ENCODE peak calls at places on chromosomes 12 and 14, in four cellular contexts. S, B, P and Q are unnamed samples.
A peak's percentile ranks its signal among the peaks of the same experiment; 100 is the strongest.

GRCh38 chr12:3304436-3305135 is 186.4 kb upstream of the PRMT8 start:
- DNase-seq in P (peak; percentile 71), S (no peak), B (no peak), Q (peak; percentile 51)

GRCh38 chr12:121751034-121751433 is 38.5 kb downstream of the TMEM120B start:
- DNase-seq in P (no peak), B (no peak), S (no peak), Q (no peak)

GRCh38 chr14:102314242-102315011 is 5.1 kb upstream of the ZNF839 start:
- DNase-seq in S (peak; percentile 85), B (peak; percentile 88), P (peak; percentile 82), Q (peak; percentile 87)

GRCh38 chr12:121009744-121010143 is 6.5 kb downstream of the C12orf43 start:
- DNase-seq in S (peak; percentile 60), B (peak; percentile 71), P (peak; percentile 54), Q (peak; percentile 50)

GRCh38 chr12:48054955-48055821 is 50.7 kb downstream of the SENP1 start:
- DNase-seq in P (no peak), B (no peak), S (no peak), Q (no peak)

GRCh38 chr14:36524874-36525745 is 5.1 kb upstream of the NKX2-1 start:
- DNase-seq in B (peak; percentile 93), P (no peak), S (no peak), Q (no peak)

GRCh38 chr14:81275305-81275950 is 54.7 kb upstream of the GTF2A1 start:
- DNase-seq in S (peak; percentile 37), P (no peak), B (no peak), Q (no peak)

GRCh38 chr14:68141531-68142088 is 322.0 kb downstream of the RAD51B start:
- DNase-seq in P (peak; percentile 74), B (no peak), S (no peak), Q (peak; percentile 73)

GRCh38 chr12:104282109-104282508 is 21.4 kb upstream of the EID3 start:
- DNase-seq in P (peak; percentile 67), S (no peak), B (no peak), Q (peak; percentile 53)

GRCh38 chr12:31804185-31804504 is 75.3 kb upstream of the AMN1 start:
- DNase-seq in P (no peak), B (no peak), S (no peak), Q (no peak)

GRCh38 chr12:49871263-49871561 is 28.3 kb upstream of the BCDIN3D start:
- DNase-seq in P (no peak), B (no peak), S (no peak), Q (no peak)

GRCh38 chr12:2008677-2009076 is 4.4 kb upstream of the DCP1B start:
- DNase-seq in B (no peak), P (peak; percentile 86), S (no peak), Q (no peak)

GRCh38 chr12:65280306-65280705 is 1.8 kb downstream of the MSRB3 start:
- DNase-seq in P (peak; percentile 18), B (no peak), S (no peak), Q (peak; percentile 55)
- H3K4me3 ChIP-seq in P (peak overlapping the region; percentile 95), B (no peak overlapping the region), S (no peak overlapping the region), Q (peak overlapping the region; percentile 89)

GRCh38 chr14:86761611-86762010 is 1231.4 kb downstream of the GALC start:
- DNase-seq in S (no peak), P (no peak), B (no peak), Q (no peak)

DNA sequence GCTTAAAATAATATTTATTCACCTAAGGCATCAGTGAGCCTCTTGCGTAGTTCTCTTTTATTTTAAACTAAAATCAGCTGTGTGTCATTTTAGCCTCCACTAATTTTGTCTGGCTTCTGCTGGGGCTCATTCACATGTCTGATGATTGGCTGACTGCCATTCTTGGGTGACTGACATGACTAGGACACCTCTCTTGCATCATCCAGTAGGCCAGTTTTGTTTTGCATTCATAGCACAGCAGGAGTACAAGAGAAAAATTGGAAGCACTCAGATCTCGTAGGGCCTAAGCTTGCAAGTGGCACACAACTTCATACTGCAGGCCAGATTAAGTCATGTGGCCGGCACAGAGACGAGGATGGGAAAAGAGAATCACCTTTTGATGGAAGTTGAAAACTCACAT is 1226.5 kb downstream of the GALC start:
- DNase-seq in B (no peak), P (peak; percentile 11), S (no peak), Q (no peak)
- TF ChIP-seq CTCF in B (no peak), P (no peak), S (no peak), Q (no peak)

GRCh38 chr14:104316723-104317499 is 178.5 kb downstream of the KIF26A start:
- DNase-seq in S (no peak), B (no peak), P (no peak), Q (no peak)
- H3K4me3 ChIP-seq in S (no peak overlapping the region), B (no peak overlapping the region), P (no peak overlapping the region), Q (no peak overlapping the region)

GRCh38 chr12:76555797-76556196 is 3.8 kb downstream of the OSBPL8 start:
- DNase-seq in S (no peak), P (no peak), B (no peak), Q (no peak)

GRCh38 chr12:76556373-76556772 is 3.2 kb downstream of the OSBPL8 start:
- DNase-seq in B (no peak), S (no peak), P (no peak), Q (no peak)

GRCh38 chr12:76552343-76552938 is 7.1 kb downstream of the OSBPL8 start:
- DNase-seq in P (no peak), S (no peak), B (no peak), Q (peak; percentile 31)

GRCh38 chr12:76554411-76555225 is 5.0 kb downstream of the OSBPL8 start:
- DNase-seq in P (no peak), B (no peak), S (no peak), Q (no peak)

GRCh38 chr12:76555226-76555767 is 4.3 kb downstream of the OSBPL8 start:
- DNase-seq in P (peak; percentile 23), S (no peak), B (no peak), Q (no peak)
- TF ChIP-seq CTCF in P (no peak), S (no peak), B (no peak), Q (peak; percentile 13)

GRCh38 chr12:124191024-124191359 is 103.9 kb upstream of the RFLNA start:
- DNase-seq in S (peak; percentile 63), P (no peak), B (peak; percentile 23), Q (peak; percentile 25)

GRCh38 chr12:124185970-124186686 is 108.8 kb upstream of the RFLNA start:
- DNase-seq in B (peak; percentile 69), P (no peak), S (no peak), Q (no peak)

GRCh38 chr12:124188059-124188458 is 106.8 kb upstream of the RFLNA start:
- DNase-seq in B (no peak), S (no peak), P (no peak), Q (no peak)

GRCh38 chr12:124190301-124191023 is 104.4 kb upstream of the RFLNA start:
- DNase-seq in S (peak; percentile 59), B (no peak), P (no peak), Q (no peak)

GRCh38 chr12:124188561-124189405 is 106.1 kb upstream of the RFLNA start:
- DNase-seq in S (peak; percentile 37), B (no peak), P (no peak), Q (peak; percentile 7)
- H3K4me3 ChIP-seq in S (no peak overlapping the region), B (no peak overlapping the region), P (no peak overlapping the region), Q (no peak overlapping the region)

GRCh38 chr12:116882742-116883141 is 1.5 kb upstream of the HRK start:
- DNase-seq in P (peak; percentile 53), B (peak; percentile 49), S (no peak), Q (peak; percentile 59)
- TF ChIP-seq CTCF in P (peak; percentile 30), B (peak; percentile 43), S (peak; percentile 27), Q (peak; percentile 31)

DNA sequence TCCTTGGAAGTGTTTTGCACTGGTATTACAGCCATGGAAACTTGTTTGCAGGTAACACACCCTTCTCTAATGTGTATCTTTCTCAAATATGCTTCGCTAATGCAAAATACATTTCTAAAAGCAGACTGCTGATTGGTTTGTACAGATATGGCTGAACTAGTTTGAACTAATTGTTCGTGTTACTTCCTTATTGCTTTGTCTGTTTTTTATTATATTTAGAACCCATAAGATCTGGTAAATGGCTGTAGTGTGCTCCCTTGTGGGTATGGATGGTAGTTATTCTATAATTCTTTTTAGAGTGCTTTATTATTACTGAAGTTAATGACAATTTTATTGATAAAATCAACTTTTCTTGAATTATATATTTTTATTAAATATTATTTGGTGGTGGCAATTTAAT is 53.0 kb downstream of the ATF7IP start:
- DNase-seq in S (no peak), P (peak; percentile 63), B (no peak), Q (peak; percentile 55)
- H3K4me3 ChIP-seq in S (no peak overlapping the region), P (no peak overlapping the region), B (peak overlapping the region; percentile 35), Q (peak overlapping the region; percentile 18)

DNA sequence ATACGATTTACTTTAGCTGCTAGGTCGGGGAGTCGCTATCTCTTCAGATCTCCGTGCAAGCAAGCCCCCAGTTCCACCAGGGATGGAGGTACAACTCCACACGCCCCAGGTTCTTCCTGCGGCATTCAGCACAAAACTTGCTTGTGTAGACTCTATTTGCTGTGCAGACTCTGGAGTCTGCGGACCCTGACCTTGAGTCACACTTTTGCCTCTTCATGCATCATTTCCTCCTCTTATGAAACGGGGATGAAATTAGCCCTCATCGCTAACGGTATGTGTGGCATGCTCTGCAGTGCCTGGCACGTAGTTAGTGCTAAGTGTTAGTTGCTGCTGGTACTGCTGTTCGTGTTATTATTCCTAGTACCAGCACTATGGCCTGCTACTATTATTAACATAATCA is 84.4 kb downstream of the TMEM132D start:
- DNase-seq in P (no peak), S (no peak), B (no peak), Q (no peak)
- TF ChIP-seq CTCF in P (no peak), S (no peak), B (no peak), Q (no peak)

DNA sequence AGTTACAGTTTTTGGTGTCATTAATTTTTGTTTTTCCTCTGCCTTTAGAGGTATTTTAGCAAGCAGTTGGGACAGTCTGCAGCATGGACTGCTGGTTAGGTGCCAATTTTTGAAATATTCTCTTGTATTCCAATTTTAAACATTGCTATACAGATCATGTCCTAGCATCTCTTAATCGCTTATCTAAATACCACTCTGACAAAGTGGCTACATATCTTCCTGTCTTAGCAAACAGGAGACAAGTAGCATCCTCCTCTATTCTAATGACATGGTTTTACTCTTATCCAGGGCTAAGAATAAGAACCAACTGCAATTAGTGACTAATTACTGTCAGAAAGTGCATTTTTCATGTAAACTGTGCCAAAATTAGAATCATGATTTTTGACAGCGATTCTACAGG is 117.8 kb upstream of the ATP2B1 start:
- DNase-seq in B (no peak), S (no peak), P (no peak), Q (no peak)
- H3K4me3 ChIP-seq in B (no peak overlapping the region), S (no peak overlapping the region), P (no peak overlapping the region), Q (no peak overlapping the region)

GRCh38 chr14:61753631-61754030 is 8.6 kb upstream of the SNAPC1 start:
- DNase-seq in S (no peak), P (no peak), B (no peak), Q (no peak)
- TF ChIP-seq CTCF in S (peak; percentile 46), P (no peak), B (no peak), Q (peak; percentile 26)